ENCODE peak calls at places on chromosomes 6 and 20, in ten cellular contexts. One of them, this sample, is unnamed.

GRCh38 chr6:149028767-149029405 is 282.1 kb downstream of the UST start:
- DNase-seq in right atrium auricular region: no peak
- DNase-seq in fibroblast of the aortic adventitia: peak; percentile 98
- DNase-seq in right lobe of liver: no peak
- DNase-seq in endothelial cell of umbilical vein: peak; percentile 82
- DNase-seq in thoracic aorta: no peak
- DNase-seq in heart right ventricle: no peak
- DNase-seq in fibroblast of pulmonary artery: peak; percentile 97
- DNase-seq in lower lobe of right lung: no peak
- DNase-seq in mammary epithelial cell: peak; percentile 61
- DNase-seq in this sample: no peak

GRCh38 chr20:23622839-23623343 is 14.9 kb downstream of the CST3 start:
- DNase-seq in endothelial cell of umbilical vein: peak; percentile 68
- DNase-seq in lower lobe of right lung: peak; percentile 67
- DNase-seq in right lobe of liver: peak; percentile 66
- DNase-seq in right atrium auricular region: peak; percentile 88
- DNase-seq in mammary epithelial cell: peak; percentile 96
- DNase-seq in heart right ventricle: peak; percentile 63
- DNase-seq in fibroblast of pulmonary artery: peak; percentile 96
- DNase-seq in thoracic aorta: no peak
- DNase-seq in fibroblast of the aortic adventitia: peak; percentile 95
- DNase-seq in this sample: peak; percentile 72

GRCh38 chr6:11098009-11098408 is 4.4 kb downstream of the SMIM13 start:
- DNase-seq in heart right ventricle: no peak
- DNase-seq in mammary epithelial cell: no peak
- DNase-seq in endothelial cell of umbilical vein: no peak
- DNase-seq in thoracic aorta: no peak
- DNase-seq in fibroblast of the aortic adventitia: no peak
- DNase-seq in right atrium auricular region: no peak
- DNase-seq in right lobe of liver: no peak
- DNase-seq in lower lobe of right lung: no peak
- DNase-seq in fibroblast of pulmonary artery: no peak
- DNase-seq in this sample: no peak

GRCh38 chr6:22041797-22042489 is 254.9 kb downstream of the PRL start:
- DNase-seq in fibroblast of pulmonary artery: peak; percentile 31
- DNase-seq in right atrium auricular region: no peak
- DNase-seq in mammary epithelial cell: peak; percentile 23
- DNase-seq in endothelial cell of umbilical vein: no peak
- DNase-seq in right lobe of liver: no peak
- DNase-seq in heart right ventricle: no peak
- DNase-seq in thoracic aorta: no peak
- DNase-seq in lower lobe of right lung: no peak
- DNase-seq in fibroblast of the aortic adventitia: peak; percentile 68
- DNase-seq in this sample: no peak

GRCh38 chr6:67952948-67953347 is 682.1 kb upstream of the ADGRB3 start:
- DNase-seq in heart right ventricle: no peak
- DNase-seq in right atrium auricular region: no peak
- DNase-seq in fibroblast of the aortic adventitia: no peak
- DNase-seq in thoracic aorta: no peak
- DNase-seq in right lobe of liver: no peak
- DNase-seq in mammary epithelial cell: no peak
- DNase-seq in fibroblast of pulmonary artery: no peak
- DNase-seq in lower lobe of right lung: no peak
- DNase-seq in endothelial cell of umbilical vein: no peak
- DNase-seq in this sample: no peak

GRCh38 chr6:3162067-3162497 is 4.7 kb upstream of the TUBB2A start:
- DNase-seq in right atrium auricular region: no peak
- DNase-seq in thoracic aorta: no peak
- DNase-seq in lower lobe of right lung: no peak
- DNase-seq in fibroblast of pulmonary artery: no peak
- DNase-seq in heart right ventricle: no peak
- DNase-seq in fibroblast of the aortic adventitia: no peak
- DNase-seq in endothelial cell of umbilical vein: no peak
- DNase-seq in mammary epithelial cell: no peak
- DNase-seq in right lobe of liver: no peak
- DNase-seq in this sample: no peak

GRCh38 chr6:149867876-149868640 is 3.9 kb upstream of the LRP11 start:
- DNase-seq in mammary epithelial cell: peak; percentile 77
- DNase-seq in lower lobe of right lung: no peak
- DNase-seq in heart right ventricle: no peak
- DNase-seq in right lobe of liver: peak; percentile 50
- DNase-seq in thoracic aorta: no peak
- DNase-seq in right atrium auricular region: no peak
- DNase-seq in fibroblast of pulmonary artery: peak; percentile 33
- DNase-seq in fibroblast of the aortic adventitia: no peak
- DNase-seq in endothelial cell of umbilical vein: no peak
- DNase-seq in this sample: no peak

GRCh38 chr6:37033255-37033654 is 27.8 kb downstream of the FGD2 start:
- DNase-seq in lower lobe of right lung: peak; percentile 30
- DNase-seq in right atrium auricular region: no peak
- DNase-seq in fibroblast of the aortic adventitia: no peak
- DNase-seq in heart right ventricle: no peak
- DNase-seq in endothelial cell of umbilical vein: no peak
- DNase-seq in right lobe of liver: no peak
- DNase-seq in mammary epithelial cell: peak; percentile 61
- DNase-seq in thoracic aorta: no peak
- DNase-seq in fibroblast of pulmonary artery: no peak
- DNase-seq in this sample: no peak

GRCh38 chr6:106910999-106911949 is 63.3 kb downstream of the CD24 start:
- DNase-seq in lower lobe of right lung: no peak
- DNase-seq in fibroblast of pulmonary artery: no peak
- DNase-seq in endothelial cell of umbilical vein: no peak
- DNase-seq in fibroblast of the aortic adventitia: no peak
- DNase-seq in thoracic aorta: no peak
- DNase-seq in heart right ventricle: no peak
- DNase-seq in right atrium auricular region: no peak
- DNase-seq in right lobe of liver: no peak
- DNase-seq in mammary epithelial cell: peak; percentile 12
- DNase-seq in this sample: no peak

GRCh38 chr6:123380257-123380656 is 256.5 kb downstream of the TRDN start:
- DNase-seq in fibroblast of pulmonary artery: peak; percentile 16
- DNase-seq in fibroblast of the aortic adventitia: peak; percentile 33
- DNase-seq in right atrium auricular region: no peak
- DNase-seq in endothelial cell of umbilical vein: peak; percentile 6
- DNase-seq in thoracic aorta: no peak
- DNase-seq in lower lobe of right lung: no peak
- DNase-seq in heart right ventricle: no peak
- DNase-seq in right lobe of liver: no peak
- DNase-seq in mammary epithelial cell: peak; percentile 14
- DNase-seq in this sample: no peak

GRCh38 chr6:141955621-141956020 is 177.1 kb upstream of the GJE1 start:
- DNase-seq in mammary epithelial cell: no peak
- DNase-seq in thoracic aorta: no peak
- DNase-seq in right lobe of liver: no peak
- DNase-seq in right atrium auricular region: no peak
- DNase-seq in fibroblast of the aortic adventitia: no peak
- DNase-seq in heart right ventricle: no peak
- DNase-seq in fibroblast of pulmonary artery: no peak
- DNase-seq in endothelial cell of umbilical vein: no peak
- DNase-seq in lower lobe of right lung: no peak
- DNase-seq in this sample: no peak

GRCh38 chr20:13625241-13625981 is 13.3 kb downstream of the TASP1 start:
- DNase-seq in mammary epithelial cell: no peak
- DNase-seq in endothelial cell of umbilical vein: no peak
- DNase-seq in fibroblast of pulmonary artery: no peak
- DNase-seq in right lobe of liver: no peak
- DNase-seq in fibroblast of the aortic adventitia: no peak
- DNase-seq in heart right ventricle: no peak
- DNase-seq in thoracic aorta: no peak
- DNase-seq in lower lobe of right lung: no peak
- DNase-seq in right atrium auricular region: no peak
- DNase-seq in this sample: no peak

GRCh38 chr6:21478411-21478810 is 115.1 kb upstream of the SOX4 start:
- DNase-seq in endothelial cell of umbilical vein: no peak
- DNase-seq in fibroblast of the aortic adventitia: peak; percentile 12
- DNase-seq in fibroblast of pulmonary artery: no peak
- DNase-seq in right atrium auricular region: no peak
- DNase-seq in thoracic aorta: no peak
- DNase-seq in lower lobe of right lung: no peak
- DNase-seq in right lobe of liver: no peak
- DNase-seq in mammary epithelial cell: no peak
- DNase-seq in heart right ventricle: no peak
- DNase-seq in this sample: no peak

GRCh38 chr6:1113921-1114320 is 198.0 kb upstream of the FOXQ1 start:
- DNase-seq in right atrium auricular region: no peak
- DNase-seq in endothelial cell of umbilical vein: no peak
- DNase-seq in heart right ventricle: no peak
- DNase-seq in thoracic aorta: no peak
- DNase-seq in right lobe of liver: no peak
- DNase-seq in fibroblast of pulmonary artery: no peak
- DNase-seq in lower lobe of right lung: no peak
- DNase-seq in fibroblast of the aortic adventitia: no peak
- DNase-seq in mammary epithelial cell: no peak
- DNase-seq in this sample: no peak

GRCh38 chr20:21033817-21034216 is 72.3 kb downstream of the LINC00237 start:
- DNase-seq in thoracic aorta: no peak
- DNase-seq in fibroblast of the aortic adventitia: no peak
- DNase-seq in fibroblast of pulmonary artery: no peak
- DNase-seq in right lobe of liver: no peak
- DNase-seq in endothelial cell of umbilical vein: no peak
- DNase-seq in lower lobe of right lung: no peak
- DNase-seq in mammary epithelial cell: no peak
- DNase-seq in right atrium auricular region: no peak
- DNase-seq in heart right ventricle: no peak
- DNase-seq in this sample: no peak
- H3K4me3 ChIP-seq in thoracic aorta: no peak overlapping the region
- H3K4me3 ChIP-seq in fibroblast of the aortic adventitia: no peak overlapping the region
- H3K4me3 ChIP-seq in fibroblast of pulmonary artery: no peak overlapping the region
- H3K4me3 ChIP-seq in right lobe of liver: no peak overlapping the region
- H3K4me3 ChIP-seq in endothelial cell of umbilical vein: no peak overlapping the region
- H3K4me3 ChIP-seq in lower lobe of right lung: no peak overlapping the region
- H3K4me3 ChIP-seq in mammary epithelial cell: no peak overlapping the region
- H3K4me3 ChIP-seq in right atrium auricular region: no peak overlapping the region
- H3K4me3 ChIP-seq in heart right ventricle: no peak overlapping the region
- H3K4me3 ChIP-seq in this sample: no peak overlapping the region

GRCh38 chr6:43718387-43719105 is 31.0 kb upstream of the MRPS18A start:
- DNase-seq in lower lobe of right lung: no peak
- DNase-seq in fibroblast of the aortic adventitia: no peak
- DNase-seq in endothelial cell of umbilical vein: no peak
- DNase-seq in right atrium auricular region: no peak
- DNase-seq in right lobe of liver: no peak
- DNase-seq in fibroblast of pulmonary artery: no peak
- DNase-seq in thoracic aorta: no peak
- DNase-seq in mammary epithelial cell: no peak
- DNase-seq in heart right ventricle: peak; percentile 50
- DNase-seq in this sample: peak; percentile 44
- TF ChIP-seq CTCF in lower lobe of right lung: no peak
- TF ChIP-seq CTCF in fibroblast of the aortic adventitia: no peak
- TF ChIP-seq CTCF in endothelial cell of umbilical vein: no peak
- TF ChIP-seq CTCF in right atrium auricular region: no peak
- TF ChIP-seq CTCF in right lobe of liver: no peak
- TF ChIP-seq CTCF in fibroblast of pulmonary artery: no peak
- TF ChIP-seq CTCF in thoracic aorta: no peak
- TF ChIP-seq CTCF in mammary epithelial cell: no peak
- TF ChIP-seq CTCF in heart right ventricle: no peak
- TF ChIP-seq CTCF in this sample: no peak

DNA sequence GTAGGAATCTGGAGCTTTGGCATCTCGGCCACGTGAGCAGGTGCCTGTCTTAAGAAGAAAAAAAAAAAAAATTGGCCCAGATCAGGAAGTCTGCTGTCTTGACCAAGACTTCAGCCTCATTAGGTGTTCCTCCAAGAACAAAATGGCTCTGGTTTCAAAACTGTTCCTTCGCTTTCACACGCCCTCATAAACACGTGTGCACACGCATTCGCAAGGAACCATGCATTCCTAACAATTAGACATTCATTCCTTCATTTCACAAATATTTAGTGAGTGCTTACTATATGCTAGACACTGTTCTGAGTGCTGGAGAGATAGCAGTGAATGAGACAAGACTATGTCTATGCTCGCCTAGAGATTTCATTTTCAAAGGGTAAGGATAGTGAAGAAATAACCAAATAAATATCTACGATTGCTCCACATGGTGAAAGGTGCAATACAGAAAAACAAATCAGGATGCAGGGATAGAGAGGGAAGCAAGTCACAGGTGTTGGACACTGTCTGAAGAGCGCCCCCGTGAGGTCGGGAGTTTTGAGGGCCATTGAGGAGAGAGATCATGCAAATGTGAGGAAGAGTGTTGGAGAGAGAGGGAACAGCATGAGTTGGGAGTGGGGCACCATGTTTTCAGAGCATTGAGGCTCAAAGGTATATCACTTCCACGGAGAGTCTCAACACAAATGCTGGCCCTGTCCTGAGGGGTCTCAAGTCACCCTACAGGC is 53.3 kb downstream of the CCDC170 start:
- DNase-seq in thoracic aorta: no peak
- DNase-seq in heart right ventricle: no peak
- DNase-seq in right atrium auricular region: no peak
- DNase-seq in lower lobe of right lung: no peak
- DNase-seq in mammary epithelial cell: no peak
- DNase-seq in right lobe of liver: no peak
- DNase-seq in fibroblast of the aortic adventitia: no peak
- DNase-seq in endothelial cell of umbilical vein: no peak
- DNase-seq in fibroblast of pulmonary artery: no peak
- DNase-seq in this sample: no peak
- H3K4me3 ChIP-seq in thoracic aorta: no peak overlapping the region
- H3K4me3 ChIP-seq in heart right ventricle: no peak overlapping the region
- H3K4me3 ChIP-seq in right atrium auricular region: no peak overlapping the region
- H3K4me3 ChIP-seq in lower lobe of right lung: no peak overlapping the region
- H3K4me3 ChIP-seq in mammary epithelial cell: no peak overlapping the region
- H3K4me3 ChIP-seq in right lobe of liver: no peak overlapping the region
- H3K4me3 ChIP-seq in fibroblast of the aortic adventitia: no peak overlapping the region
- H3K4me3 ChIP-seq in endothelial cell of umbilical vein: no peak overlapping the region
- H3K4me3 ChIP-seq in fibroblast of pulmonary artery: no peak overlapping the region
- H3K4me3 ChIP-seq in this sample: no peak overlapping the region

DNA sequence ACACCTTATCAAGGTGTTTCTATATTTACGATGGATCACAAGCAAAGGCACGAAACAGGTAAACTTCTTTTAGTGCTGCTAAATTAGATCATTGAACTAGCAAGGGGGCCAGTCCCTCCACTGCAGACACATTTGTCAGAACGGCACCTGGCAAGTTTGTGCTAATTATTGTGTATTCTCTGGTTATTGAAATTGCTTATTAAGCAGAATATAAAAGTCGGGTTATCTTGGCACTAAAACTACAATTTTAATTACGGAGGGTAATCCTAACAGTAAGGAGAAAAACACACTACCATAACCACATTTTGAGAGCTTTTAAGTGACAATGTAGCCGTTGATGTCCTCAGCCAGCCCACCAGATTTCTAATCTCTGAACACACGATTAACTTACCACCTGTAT is 118.9 kb upstream of the BTN3A2 start:
- DNase-seq in heart right ventricle: no peak
- DNase-seq in fibroblast of the aortic adventitia: no peak
- DNase-seq in endothelial cell of umbilical vein: no peak
- DNase-seq in lower lobe of right lung: no peak
- DNase-seq in right atrium auricular region: no peak
- DNase-seq in fibroblast of pulmonary artery: no peak
- DNase-seq in thoracic aorta: no peak
- DNase-seq in mammary epithelial cell: no peak
- DNase-seq in right lobe of liver: no peak
- DNase-seq in this sample: no peak
- TF ChIP-seq CTCF in heart right ventricle: no peak
- TF ChIP-seq CTCF in fibroblast of the aortic adventitia: no peak
- TF ChIP-seq CTCF in endothelial cell of umbilical vein: no peak
- TF ChIP-seq CTCF in lower lobe of right lung: no peak
- TF ChIP-seq CTCF in right atrium auricular region: no peak
- TF ChIP-seq CTCF in fibroblast of pulmonary artery: no peak
- TF ChIP-seq CTCF in thoracic aorta: no peak
- TF ChIP-seq CTCF in mammary epithelial cell: no peak
- TF ChIP-seq CTCF in right lobe of liver: no peak
- TF ChIP-seq CTCF in this sample: no peak